ENCODE peak calls at places on chromosomes 4 and X, in ten cellular contexts. One of them, this sample, is unnamed.

GRCh38 chrX:3518870-3519269 is 172.4 kb upstream of the MXRA5 start:
- DNase-seq in T1000: peak; percentile 50
- DNase-seq in choroid plexus epithelial cell: peak; percentile 70
- DNase-seq in activated gamma-delta T cell treated with anti-CD3 and anti-CD28 coated beads, Interleukin-2, amount 50 U/mL, for 16 hours: no peak
- DNase-seq in D341Med: no peak
- DNase-seq in NCI-H1417: no peak
- DNase-seq in CMK: no peak
- DNase-seq in right cardiac atrium: peak; percentile 53
- DNase-seq in activated CD4-positive, CD25-positive, alpha-beta regulatory T cell treated with anti-CD3 and anti-CD28 coated beads, Interleukin-2, amount 50 U/mL, for 72 hours: no peak
- DNase-seq in activated CD4-positive, alpha-beta T cell treated with anti-CD3 and anti-CD28 coated beads for 1 hour: no peak
- DNase-seq in this sample: no peak

GRCh38 chrX:107768051-107768450 is 7.5 kb downstream of the TSC22D3 start:
- DNase-seq in choroid plexus epithelial cell: no peak
- DNase-seq in activated CD4-positive, CD25-positive, alpha-beta regulatory T cell treated with anti-CD3 and anti-CD28 coated beads, Interleukin-2, amount 50 U/mL, for 72 hours: no peak
- DNase-seq in activated CD4-positive, alpha-beta T cell treated with anti-CD3 and anti-CD28 coated beads for 1 hour: no peak
- DNase-seq in D341Med: no peak
- DNase-seq in right cardiac atrium: no peak
- DNase-seq in T1000: no peak
- DNase-seq in NCI-H1417: no peak
- DNase-seq in CMK: no peak
- DNase-seq in activated gamma-delta T cell treated with anti-CD3 and anti-CD28 coated beads, Interleukin-2, amount 50 U/mL, for 16 hours: no peak
- DNase-seq in this sample: no peak

GRCh38 chr4:90254357-90254756 is 127.2 kb downstream of the CCSER1 start:
- DNase-seq in D341Med: no peak
- DNase-seq in activated gamma-delta T cell treated with anti-CD3 and anti-CD28 coated beads, Interleukin-2, amount 50 U/mL, for 16 hours: no peak
- DNase-seq in T1000: no peak
- DNase-seq in right cardiac atrium: no peak
- DNase-seq in activated CD4-positive, CD25-positive, alpha-beta regulatory T cell treated with anti-CD3 and anti-CD28 coated beads, Interleukin-2, amount 50 U/mL, for 72 hours: no peak
- DNase-seq in choroid plexus epithelial cell: no peak
- DNase-seq in activated CD4-positive, alpha-beta T cell treated with anti-CD3 and anti-CD28 coated beads for 1 hour: no peak
- DNase-seq in NCI-H1417: no peak
- DNase-seq in CMK: no peak
- DNase-seq in this sample: no peak

GRCh38 chr4:152630361-152630760 is 49.4 kb downstream of the TMEM154 start:
- DNase-seq in activated CD4-positive, CD25-positive, alpha-beta regulatory T cell treated with anti-CD3 and anti-CD28 coated beads, Interleukin-2, amount 50 U/mL, for 72 hours: no peak
- DNase-seq in NCI-H1417: no peak
- DNase-seq in activated CD4-positive, alpha-beta T cell treated with anti-CD3 and anti-CD28 coated beads for 1 hour: no peak
- DNase-seq in D341Med: no peak
- DNase-seq in right cardiac atrium: no peak
- DNase-seq in activated gamma-delta T cell treated with anti-CD3 and anti-CD28 coated beads, Interleukin-2, amount 50 U/mL, for 16 hours: no peak
- DNase-seq in CMK: peak; percentile 61
- DNase-seq in T1000: no peak
- DNase-seq in choroid plexus epithelial cell: no peak
- DNase-seq in this sample: no peak

GRCh38 chr4:1299301-1299860 is 9.7 kb downstream of the MAEA start:
- DNase-seq in activated CD4-positive, CD25-positive, alpha-beta regulatory T cell treated with anti-CD3 and anti-CD28 coated beads, Interleukin-2, amount 50 U/mL, for 72 hours: no peak
- DNase-seq in T1000: no peak
- DNase-seq in activated CD4-positive, alpha-beta T cell treated with anti-CD3 and anti-CD28 coated beads for 1 hour: no peak
- DNase-seq in right cardiac atrium: no peak
- DNase-seq in NCI-H1417: no peak
- DNase-seq in CMK: no peak
- DNase-seq in choroid plexus epithelial cell: no peak
- DNase-seq in activated gamma-delta T cell treated with anti-CD3 and anti-CD28 coated beads, Interleukin-2, amount 50 U/mL, for 16 hours: no peak
- DNase-seq in D341Med: no peak
- DNase-seq in this sample: no peak

GRCh38 chrX:6292599-6292998 is 63.9 kb upstream of the NLGN4X start:
- DNase-seq in D341Med: no peak
- DNase-seq in activated CD4-positive, CD25-positive, alpha-beta regulatory T cell treated with anti-CD3 and anti-CD28 coated beads, Interleukin-2, amount 50 U/mL, for 72 hours: no peak
- DNase-seq in NCI-H1417: no peak
- DNase-seq in choroid plexus epithelial cell: no peak
- DNase-seq in CMK: no peak
- DNase-seq in T1000: no peak
- DNase-seq in right cardiac atrium: no peak
- DNase-seq in activated CD4-positive, alpha-beta T cell treated with anti-CD3 and anti-CD28 coated beads for 1 hour: no peak
- DNase-seq in activated gamma-delta T cell treated with anti-CD3 and anti-CD28 coated beads, Interleukin-2, amount 50 U/mL, for 16 hours: no peak
- DNase-seq in this sample: no peak

GRCh38 chr4:1562371-1562770 is 121.7 kb downstream of the FAM53A start:
- DNase-seq in T1000: no peak
- DNase-seq in activated gamma-delta T cell treated with anti-CD3 and anti-CD28 coated beads, Interleukin-2, amount 50 U/mL, for 16 hours: no peak
- DNase-seq in right cardiac atrium: peak; percentile 28
- DNase-seq in NCI-H1417: no peak
- DNase-seq in choroid plexus epithelial cell: no peak
- DNase-seq in CMK: no peak
- DNase-seq in activated CD4-positive, CD25-positive, alpha-beta regulatory T cell treated with anti-CD3 and anti-CD28 coated beads, Interleukin-2, amount 50 U/mL, for 72 hours: no peak
- DNase-seq in activated CD4-positive, alpha-beta T cell treated with anti-CD3 and anti-CD28 coated beads for 1 hour: no peak
- DNase-seq in D341Med: no peak
- DNase-seq in this sample: no peak

GRCh38 chrX:77694491-77694890 is 91.5 kb downstream of the ATRX start:
- DNase-seq in T1000: no peak
- DNase-seq in choroid plexus epithelial cell: no peak
- DNase-seq in D341Med: no peak
- DNase-seq in NCI-H1417: no peak
- DNase-seq in CMK: no peak
- DNase-seq in activated CD4-positive, CD25-positive, alpha-beta regulatory T cell treated with anti-CD3 and anti-CD28 coated beads, Interleukin-2, amount 50 U/mL, for 72 hours: no peak
- DNase-seq in activated gamma-delta T cell treated with anti-CD3 and anti-CD28 coated beads, Interleukin-2, amount 50 U/mL, for 16 hours: no peak
- DNase-seq in activated CD4-positive, alpha-beta T cell treated with anti-CD3 and anti-CD28 coated beads for 1 hour: no peak
- DNase-seq in right cardiac atrium: no peak
- DNase-seq in this sample: no peak

GRCh38 chrX:13197961-13198761 is 121.7 kb downstream of the ATXN3L start:
- DNase-seq in activated CD4-positive, alpha-beta T cell treated with anti-CD3 and anti-CD28 coated beads for 1 hour: no peak
- DNase-seq in right cardiac atrium: no peak
- DNase-seq in NCI-H1417: no peak
- DNase-seq in T1000: no peak
- DNase-seq in CMK: no peak
- DNase-seq in activated gamma-delta T cell treated with anti-CD3 and anti-CD28 coated beads, Interleukin-2, amount 50 U/mL, for 16 hours: no peak
- DNase-seq in activated CD4-positive, CD25-positive, alpha-beta regulatory T cell treated with anti-CD3 and anti-CD28 coated beads, Interleukin-2, amount 50 U/mL, for 72 hours: no peak
- DNase-seq in choroid plexus epithelial cell: no peak
- DNase-seq in D341Med: no peak
- DNase-seq in this sample: no peak

GRCh38 chr4:21012851-21013331 is 312.6 kb downstream of the PACRGL start:
- DNase-seq in activated CD4-positive, CD25-positive, alpha-beta regulatory T cell treated with anti-CD3 and anti-CD28 coated beads, Interleukin-2, amount 50 U/mL, for 72 hours: no peak
- DNase-seq in D341Med: no peak
- DNase-seq in right cardiac atrium: no peak
- DNase-seq in T1000: peak; percentile 25
- DNase-seq in choroid plexus epithelial cell: peak; percentile 3
- DNase-seq in NCI-H1417: no peak
- DNase-seq in CMK: no peak
- DNase-seq in activated gamma-delta T cell treated with anti-CD3 and anti-CD28 coated beads, Interleukin-2, amount 50 U/mL, for 16 hours: no peak
- DNase-seq in activated CD4-positive, alpha-beta T cell treated with anti-CD3 and anti-CD28 coated beads for 1 hour: no peak
- DNase-seq in this sample: no peak